ENCODE peak calls at places on chromosomes 13 and 19, in six cellular contexts. One of them, this sample, is unnamed.

GRCh38 chr13:44434441-44435141 is 61.0 kb downstream of the SERP2 start:
- DNase-seq in GM12878: no peak
- DNase-seq in endothelial cell of umbilical vein: no peak
- DNase-seq in HepG2: no peak
- DNase-seq in A549: no peak
- DNase-seq in K562: no peak
- DNase-seq in this sample: no peak

GRCh38 chr13:40388617-40389016 is 277.8 kb downstream of the FOXO1 start:
- DNase-seq in K562: no peak
- DNase-seq in endothelial cell of umbilical vein: no peak
- DNase-seq in A549: no peak
- DNase-seq in HepG2: no peak
- DNase-seq in GM12878: peak; percentile 70
- DNase-seq in this sample: peak; percentile 98

GRCh38 chr19:18726846-18727245 is 43.4 kb downstream of the CRTC1 start:
- DNase-seq in GM12878: no peak
- DNase-seq in A549: no peak
- DNase-seq in K562: no peak
- DNase-seq in HepG2: no peak
- DNase-seq in endothelial cell of umbilical vein: no peak
- DNase-seq in this sample: no peak

GRCh38 chr13:99442273-99442895 is 58.9 kb upstream of the TM9SF2 start:
- DNase-seq in A549: peak; percentile 35
- DNase-seq in K562: peak; percentile 30
- DNase-seq in HepG2: peak; percentile 35
- DNase-seq in endothelial cell of umbilical vein: peak; percentile 58
- DNase-seq in GM12878: no peak
- DNase-seq in this sample: peak; percentile 69

GRCh38 chr19:34495416-34495815 is 13.9 kb downstream of the WTIP start:
- DNase-seq in K562: no peak
- DNase-seq in endothelial cell of umbilical vein: no peak
- DNase-seq in A549: no peak
- DNase-seq in GM12878: no peak
- DNase-seq in HepG2: no peak
- DNase-seq in this sample: no peak

GRCh38 chr19:7349961-7350711 is 1.4 kb downstream of the ARHGEF18 start:
- DNase-seq in endothelial cell of umbilical vein: no peak
- DNase-seq in HepG2: no peak
- DNase-seq in A549: no peak
- DNase-seq in GM12878: no peak
- DNase-seq in K562: no peak
- DNase-seq in this sample: peak; percentile 96

GRCh38 chr19:5115771-5116202 is 146.9 kb downstream of the KDM4B start:
- DNase-seq in endothelial cell of umbilical vein: no peak
- DNase-seq in GM12878: no peak
- DNase-seq in K562: no peak
- DNase-seq in HepG2: peak; percentile 66
- DNase-seq in A549: no peak
- DNase-seq in this sample: no peak

GRCh38 chr13:19695829-19696228 is 62.4 kb downstream of the MPHOSPH8 start:
- DNase-seq in K562: no peak
- DNase-seq in GM12878: no peak
- DNase-seq in endothelial cell of umbilical vein: no peak
- DNase-seq in HepG2: no peak
- DNase-seq in A549: no peak
- DNase-seq in this sample: no peak

GRCh38 chr13:52399037-52399436 is 6.9 kb downstream of the THSD1 start:
- DNase-seq in GM12878: no peak
- DNase-seq in endothelial cell of umbilical vein: no peak
- DNase-seq in K562: no peak
- DNase-seq in A549: no peak
- DNase-seq in HepG2: no peak
- DNase-seq in this sample: no peak

GRCh38 chr13:93752506-93752905 is 525.9 kb downstream of the GPC6 start:
- DNase-seq in A549: no peak
- DNase-seq in HepG2: no peak
- DNase-seq in endothelial cell of umbilical vein: no peak
- DNase-seq in GM12878: no peak
- DNase-seq in K562: no peak
- DNase-seq in this sample: no peak

GRCh38 chr19:46860846-46861690 is at the start of gene ARHGAP35:
- DNase-seq in GM12878: no peak
- DNase-seq in A549: no peak
- DNase-seq in HepG2: no peak
- DNase-seq in K562: peak; percentile 88
- DNase-seq in endothelial cell of umbilical vein: no peak
- DNase-seq in this sample: peak; percentile 68

GRCh38 chr13:111122056-111122455 is 6.9 kb downstream of the ARHGEF7 start:
- DNase-seq in GM12878: no peak
- DNase-seq in K562: no peak
- DNase-seq in A549: no peak
- DNase-seq in HepG2: no peak
- DNase-seq in endothelial cell of umbilical vein: no peak
- DNase-seq in this sample: no peak

GRCh38 chr13:85313761-85314503 is 485.3 kb downstream of the SLITRK6 start:
- DNase-seq in GM12878: no peak
- DNase-seq in A549: peak; percentile 17
- DNase-seq in K562: no peak
- DNase-seq in HepG2: no peak
- DNase-seq in endothelial cell of umbilical vein: peak; percentile 64
- DNase-seq in this sample: no peak

GRCh38 chr19:19105365-19106060 is 32.8 kb downstream of the TMEM161A start:
- DNase-seq in K562: peak; percentile 95
- DNase-seq in HepG2: peak; percentile 48
- DNase-seq in GM12878: peak; percentile 13
- DNase-seq in endothelial cell of umbilical vein: peak; percentile 49
- DNase-seq in A549: peak; percentile 72
- DNase-seq in this sample: peak; percentile 71

GRCh38 chr13:30577381-30577780 is 40.3 kb upstream of the USPL1 start:
- DNase-seq in HepG2: peak; percentile 13
- DNase-seq in GM12878: peak; percentile 72
- DNase-seq in endothelial cell of umbilical vein: no peak
- DNase-seq in K562: no peak
- DNase-seq in A549: peak; percentile 43
- DNase-seq in this sample: peak; percentile 92

DNA sequence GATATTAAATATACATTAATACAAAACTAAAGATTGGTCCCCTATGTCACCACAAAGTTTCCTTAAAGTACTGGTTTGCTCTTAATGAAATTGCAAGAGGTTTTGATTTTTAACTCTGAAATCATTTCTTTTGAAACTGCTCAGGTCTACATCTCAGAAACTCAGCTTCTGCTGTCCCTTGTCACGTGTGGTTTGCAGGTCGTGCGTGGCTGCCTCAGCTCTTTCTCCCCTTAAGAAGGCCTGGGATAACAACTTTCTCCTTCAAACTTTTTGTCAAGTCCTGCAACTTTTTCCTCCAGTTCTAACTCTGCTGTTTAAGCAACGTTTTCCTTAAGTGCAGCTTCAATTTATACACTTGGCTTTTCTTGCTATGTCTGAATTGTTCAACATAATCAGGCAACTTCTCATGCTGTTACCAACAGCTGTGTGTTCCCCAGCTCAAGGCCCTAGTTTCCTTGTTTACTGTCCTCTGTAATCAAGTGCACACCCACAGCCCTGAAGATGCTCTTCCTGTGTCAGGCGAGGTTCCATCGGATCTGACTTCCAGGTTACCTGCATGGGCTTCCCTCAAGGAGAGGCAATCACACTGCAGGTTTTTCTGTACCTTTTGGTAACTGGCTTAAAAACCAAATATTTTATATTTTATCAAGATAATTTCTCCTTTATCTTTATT is 13.5 kb downstream of the C13orf46 start:
- DNase-seq in K562: no peak
- DNase-seq in endothelial cell of umbilical vein: no peak
- DNase-seq in HepG2: no peak
- DNase-seq in GM12878: no peak
- DNase-seq in A549: no peak
- DNase-seq in this sample: no peak
- TF ChIP-seq MYC in K562: no peak
- TF ChIP-seq MYC in endothelial cell of umbilical vein: no peak
- TF ChIP-seq MYC in HepG2: no peak
- TF ChIP-seq MYC in GM12878: no peak
- TF ChIP-seq MYC in A549: no peak
- TF ChIP-seq MYC in this sample: no peak

GRCh38 chr19:3516675-3517207 is 10.6 kb downstream of the FZR1 start:
- DNase-seq in A549: no peak
- DNase-seq in GM12878: peak; percentile 17
- DNase-seq in HepG2: no peak
- DNase-seq in K562: no peak
- DNase-seq in endothelial cell of umbilical vein: no peak
- DNase-seq in this sample: no peak
- TF ChIP-seq MYC in A549: no peak
- TF ChIP-seq MYC in GM12878: no peak
- TF ChIP-seq MYC in HepG2: no peak
- TF ChIP-seq MYC in K562: no peak
- TF ChIP-seq MYC in endothelial cell of umbilical vein: no peak
- TF ChIP-seq MYC in this sample: no peak

GRCh38 chr13:23469901-23470525 is 36.5 kb upstream of the SACS start:
- DNase-seq in HepG2: no peak
- DNase-seq in endothelial cell of umbilical vein: no peak
- DNase-seq in K562: no peak
- DNase-seq in A549: peak; percentile 6
- DNase-seq in GM12878: no peak
- DNase-seq in this sample: no peak

GRCh38 chr13:23468811-23469210 is 35.3 kb upstream of the SACS start:
- DNase-seq in endothelial cell of umbilical vein: no peak
- DNase-seq in K562: no peak
- DNase-seq in A549: no peak
- DNase-seq in GM12878: no peak
- DNase-seq in HepG2: no peak
- DNase-seq in this sample: no peak

GRCh38 chr13:23473236-23473635 is 39.7 kb upstream of the SACS start:
- DNase-seq in HepG2: no peak
- DNase-seq in K562: no peak
- DNase-seq in A549: no peak
- DNase-seq in GM12878: no peak
- DNase-seq in endothelial cell of umbilical vein: no peak
- DNase-seq in this sample: no peak

GRCh38 chr13:23472189-23472588 is 38.7 kb upstream of the SACS start:
- DNase-seq in HepG2: no peak
- DNase-seq in endothelial cell of umbilical vein: no peak
- DNase-seq in A549: no peak
- DNase-seq in GM12878: no peak
- DNase-seq in K562: no peak
- DNase-seq in this sample: no peak

DNA sequence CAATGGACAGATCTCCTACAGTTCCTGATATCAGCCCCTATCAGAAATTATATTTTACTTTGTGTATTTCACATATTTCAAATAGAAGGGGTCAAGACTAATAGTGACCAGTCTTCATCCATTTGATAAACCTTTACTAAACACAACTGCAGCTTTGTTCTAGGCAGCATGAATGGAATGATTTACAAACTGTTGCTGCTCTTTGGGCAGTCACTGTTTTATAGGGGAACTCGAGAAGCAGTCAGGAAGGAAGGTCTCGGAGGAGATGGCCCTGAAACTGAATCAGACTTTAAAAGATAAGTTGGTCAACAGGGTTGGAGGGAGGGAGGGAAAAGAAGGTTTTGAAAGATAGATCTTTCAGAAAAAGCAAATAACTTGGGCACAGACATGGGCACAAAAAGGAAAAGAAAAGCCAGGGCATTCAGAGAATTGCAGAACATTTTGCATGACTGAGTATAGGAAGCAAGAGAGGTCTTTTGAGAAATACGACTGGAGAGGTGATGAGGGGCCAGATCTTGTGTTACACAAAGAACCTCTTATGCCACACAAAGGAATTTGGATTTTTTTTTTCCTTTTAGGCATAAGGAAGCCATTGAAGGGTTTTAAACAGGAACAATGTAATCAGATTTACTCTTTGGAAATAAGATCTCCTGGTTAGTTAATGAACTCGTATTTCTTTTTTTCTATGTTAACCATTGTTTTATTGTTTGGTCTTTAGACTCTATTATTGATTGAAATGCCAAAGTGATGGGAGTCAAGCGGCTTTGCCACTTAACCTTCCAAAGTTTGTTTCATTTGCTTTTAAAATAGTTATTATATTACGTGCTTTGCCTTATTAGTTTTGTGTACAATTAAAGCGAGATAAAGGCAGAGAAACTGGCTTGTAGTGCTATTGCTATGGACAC is 37.5 kb upstream of the SACS start:
- DNase-seq in K562: no peak
- DNase-seq in GM12878: no peak
- DNase-seq in A549: no peak
- DNase-seq in HepG2: peak; percentile 39
- DNase-seq in endothelial cell of umbilical vein: no peak
- DNase-seq in this sample: no peak
- TF ChIP-seq MYC in K562: no peak
- TF ChIP-seq MYC in GM12878: no peak
- TF ChIP-seq MYC in A549: no peak
- TF ChIP-seq MYC in HepG2: no peak
- TF ChIP-seq MYC in endothelial cell of umbilical vein: no peak
- TF ChIP-seq MYC in this sample: no peak

GRCh38 chr13:105908581-105908980 is 626.9 kb downstream of the EFNB2 start:
- DNase-seq in GM12878: no peak
- DNase-seq in HepG2: no peak
- DNase-seq in endothelial cell of umbilical vein: no peak
- DNase-seq in K562: no peak
- DNase-seq in A549: no peak
- DNase-seq in this sample: peak; percentile 42
- TF ChIP-seq MYC in GM12878: no peak
- TF ChIP-seq MYC in HepG2: no peak
- TF ChIP-seq MYC in endothelial cell of umbilical vein: no peak
- TF ChIP-seq MYC in K562: no peak
- TF ChIP-seq MYC in A549: no peak
- TF ChIP-seq MYC in this sample: no peak